ENCODE peak calls at places on chromosomes 2 and 18, in five cellular contexts. One of them, this sample, is unnamed.
A peak's percentile ranks its signal among the peaks of the same experiment; 100 is the strongest.

GRCh38 chr18:76923485-76924085 is 101.2 kb downstream of the ZNF236 start:
- DNase-seq in A549: peak; percentile 61
- DNase-seq in K562: peak; percentile 33
- DNase-seq in H1: peak; percentile 79
- DNase-seq in HepG2: peak; percentile 30
- DNase-seq in this sample: no peak

GRCh38 chr2:167702227-167702626 is 545.2 kb downstream of the STK39 start:
- DNase-seq in A549: no peak
- DNase-seq in K562: no peak
- DNase-seq in H1: no peak
- DNase-seq in HepG2: no peak
- DNase-seq in this sample: no peak

GRCh38 chr18:41326311-41326710 is 628.7 kb upstream of the PIK3C3 start:
- DNase-seq in A549: no peak
- DNase-seq in K562: no peak
- DNase-seq in H1: no peak
- DNase-seq in HepG2: no peak
- DNase-seq in this sample: no peak

GRCh38 chr2:160407393-160408204 is 86.0 kb downstream of the RBMS1 start:
- DNase-seq in A549: peak; percentile 59
- DNase-seq in K562: peak; percentile 19
- DNase-seq in H1: peak; percentile 75
- DNase-seq in HepG2: peak; percentile 31
- DNase-seq in this sample: peak; percentile 87

GRCh38 chr2:66925128-66925527 is 472.0 kb upstream of the ETAA1 start:
- DNase-seq in A549: no peak
- DNase-seq in K562: no peak
- DNase-seq in H1: no peak
- DNase-seq in HepG2: no peak
- DNase-seq in this sample: no peak

GRCh38 chr2:25202290-25202689 is 33.9 kb upstream of the POMC start:
- DNase-seq in A549: no peak
- DNase-seq in K562: no peak
- DNase-seq in H1: no peak
- DNase-seq in HepG2: no peak
- DNase-seq in this sample: no peak

GRCh38 chr2:225354281-225354774 is 45.2 kb upstream of the NYAP2 start:
- DNase-seq in A549: peak; percentile 2
- DNase-seq in K562: no peak
- DNase-seq in H1: no peak
- DNase-seq in HepG2: peak; percentile 2
- DNase-seq in this sample: no peak

GRCh38 chr2:61460168-61460567 is 10.7 kb downstream of the USP34 start:
- DNase-seq in A549: peak; percentile 64
- DNase-seq in K562: no peak
- DNase-seq in H1: no peak
- DNase-seq in HepG2: peak; percentile 92
- DNase-seq in this sample: no peak

GRCh38 chr2:240597419-240598181 is 11.1 kb downstream of the CAPN10 start:
- DNase-seq in A549: no peak
- DNase-seq in K562: no peak
- DNase-seq in H1: no peak
- DNase-seq in HepG2: peak; percentile 85
- DNase-seq in this sample: peak; percentile 59

GRCh38 chr2:45045706-45046105 is 36.5 kb upstream of the SIX2 start:
- DNase-seq in A549: no peak
- DNase-seq in K562: no peak
- DNase-seq in H1: no peak
- DNase-seq in HepG2: no peak
- DNase-seq in this sample: no peak

GRCh38 chr18:460791-461190 is 39.7 kb downstream of the COLEC12 start:
- DNase-seq in A549: no peak
- DNase-seq in K562: no peak
- DNase-seq in H1: no peak
- DNase-seq in HepG2: no peak
- DNase-seq in this sample: no peak

GRCh38 chr2:234502285-234502918 is 5.5 kb upstream of the ARL4C start:
- DNase-seq in A549: peak; percentile 62
- DNase-seq in K562: no peak
- DNase-seq in H1: no peak
- DNase-seq in HepG2: no peak
- DNase-seq in this sample: no peak

GRCh38 chr18:26002375-26002774 is 88.0 kb downstream of the SS18 start:
- DNase-seq in A549: no peak
- DNase-seq in K562: no peak
- DNase-seq in H1: no peak
- DNase-seq in HepG2: no peak
- DNase-seq in this sample: no peak

GRCh38 chr18:76232010-76232409 is 263.0 kb downstream of the ZNF516 start:
- DNase-seq in A549: no peak
- DNase-seq in K562: no peak
- DNase-seq in H1: no peak
- DNase-seq in HepG2: no peak
- DNase-seq in this sample: no peak

GRCh38 chr2:85635636-85636035 is 19.6 kb downstream of the USP39 start:
- DNase-seq in A549: no peak
- DNase-seq in K562: no peak
- DNase-seq in H1: no peak
- DNase-seq in HepG2: no peak
- DNase-seq in this sample: no peak

GRCh38 chr2:188984126-188984525 is 10.0 kb downstream of the COL3A1 start:
- DNase-seq in A549: peak; percentile 36
- DNase-seq in K562: no peak
- DNase-seq in H1: no peak
- DNase-seq in HepG2: no peak
- DNase-seq in this sample: no peak

GRCh38 chr2:238684362-238685326 is 163.2 kb upstream of the TWIST2 start:
- DNase-seq in A549: peak; percentile 99
- DNase-seq in K562: no peak
- DNase-seq in H1: no peak
- DNase-seq in HepG2: peak; percentile 29
- DNase-seq in this sample: peak; percentile 90
- TF ChIP-seq EP300 in A549: peak; percentile 94
- TF ChIP-seq EP300 in K562: no peak
- TF ChIP-seq EP300 in H1: no peak
- TF ChIP-seq EP300 in HepG2: no peak
- TF ChIP-seq EP300 in this sample: peak; percentile 79

GRCh38 chr2:238286987-238287386 is 1.4 kb downstream of the PER2 start:
- DNase-seq in A549: no peak
- DNase-seq in K562: no peak
- DNase-seq in H1: no peak
- DNase-seq in HepG2: no peak
- DNase-seq in this sample: peak; percentile 63

GRCh38 chr2:238289574-238289973 is 1.2 kb upstream of the PER2 start:
- DNase-seq in A549: no peak
- DNase-seq in K562: no peak
- DNase-seq in H1: no peak
- DNase-seq in HepG2: no peak
- DNase-seq in this sample: peak; percentile 65

GRCh38 chr2:238288650-238289573 is 502 bp upstream of the PER2 start:
- DNase-seq in A549: peak; percentile 99
- DNase-seq in K562: peak; percentile 88
- DNase-seq in H1: peak; percentile 98
- DNase-seq in HepG2: peak; percentile 99
- DNase-seq in this sample: peak; percentile 99

GRCh38 chr2:238286551-238286950 is 1.9 kb downstream of the PER2 start:
- DNase-seq in A549: peak; percentile 63
- DNase-seq in K562: no peak
- DNase-seq in H1: no peak
- DNase-seq in HepG2: peak; percentile 48
- DNase-seq in this sample: peak; percentile 93

DNA sequence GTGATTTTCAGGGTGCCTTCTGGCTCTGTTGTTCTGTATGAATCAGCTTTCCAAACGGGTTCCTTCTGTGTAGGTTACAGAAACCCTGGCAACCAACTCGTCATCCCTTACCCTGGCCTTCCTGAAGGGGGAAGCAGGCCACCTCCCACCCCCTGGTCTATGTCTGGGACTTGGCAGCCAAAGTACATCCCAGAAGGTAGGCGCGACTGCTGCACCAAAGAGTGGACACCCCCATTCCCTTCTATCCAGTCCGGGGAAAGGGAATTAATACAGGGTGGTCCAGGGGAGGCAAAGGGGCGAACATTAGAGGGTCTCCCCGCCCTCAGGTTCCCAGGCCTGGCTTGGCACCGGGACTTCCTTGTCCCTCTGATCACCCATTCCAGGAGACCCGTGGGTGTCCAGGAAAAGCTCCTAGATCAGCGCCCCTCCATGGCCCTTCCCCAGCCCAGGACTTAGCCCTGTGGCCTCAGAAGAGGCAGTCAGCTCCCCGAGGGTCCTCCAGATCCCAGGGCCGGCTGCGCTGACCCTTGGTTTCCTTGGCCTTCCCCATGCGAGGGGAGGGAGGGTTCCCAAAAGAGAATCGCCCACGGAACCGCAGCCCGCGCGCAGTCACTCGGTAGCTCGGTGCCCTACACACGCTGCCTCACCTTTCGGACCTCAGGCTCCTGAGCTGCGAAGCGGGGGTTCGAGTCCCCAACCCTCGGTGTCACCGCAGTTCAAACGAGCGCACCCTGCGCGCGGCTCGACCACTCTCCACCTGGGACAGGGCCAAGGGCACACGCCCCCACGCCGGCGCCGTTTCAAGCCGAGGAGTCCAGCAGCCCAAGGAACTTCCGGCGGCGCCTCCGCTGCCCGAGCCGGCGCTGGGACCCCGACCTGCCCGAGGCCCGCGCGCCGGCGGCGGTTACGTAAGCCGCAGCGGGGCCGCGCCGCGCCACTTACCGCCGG is at the start of gene PER2:
- DNase-seq in A549: peak; percentile 91
- DNase-seq in K562: peak; percentile 40
- DNase-seq in H1: no peak
- DNase-seq in HepG2: peak; percentile 84
- DNase-seq in this sample: peak; percentile 90
- TF ChIP-seq CTCF in A549: peak; percentile 19
- TF ChIP-seq CTCF in K562: peak; percentile 30
- TF ChIP-seq CTCF in H1: no peak
- TF ChIP-seq CTCF in HepG2: peak; percentile 64
- TF ChIP-seq CTCF in this sample: no peak

GRCh38 chr2:239152916-239153305 is 247.9 kb downstream of the HDAC4 start:
- DNase-seq in A549: no peak
- DNase-seq in K562: no peak
- DNase-seq in H1: no peak
- DNase-seq in HepG2: no peak
- DNase-seq in this sample: peak; percentile 20

GRCh38 chr2:239149501-239149900 is 251.3 kb downstream of the HDAC4 start:
- DNase-seq in A549: no peak
- DNase-seq in K562: no peak
- DNase-seq in H1: no peak
- DNase-seq in HepG2: no peak
- DNase-seq in this sample: peak; percentile 48

GRCh38 chr2:239150125-239151011 is 250.5 kb downstream of the HDAC4 start:
- DNase-seq in A549: no peak
- DNase-seq in K562: no peak
- DNase-seq in H1: no peak
- DNase-seq in HepG2: no peak
- DNase-seq in this sample: peak; percentile 38

GRCh38 chr2:239152239-239152915 is 248.4 kb downstream of the HDAC4 start:
- DNase-seq in A549: no peak
- DNase-seq in K562: no peak
- DNase-seq in H1: no peak
- DNase-seq in HepG2: no peak
- DNase-seq in this sample: peak; percentile 72

DNA sequence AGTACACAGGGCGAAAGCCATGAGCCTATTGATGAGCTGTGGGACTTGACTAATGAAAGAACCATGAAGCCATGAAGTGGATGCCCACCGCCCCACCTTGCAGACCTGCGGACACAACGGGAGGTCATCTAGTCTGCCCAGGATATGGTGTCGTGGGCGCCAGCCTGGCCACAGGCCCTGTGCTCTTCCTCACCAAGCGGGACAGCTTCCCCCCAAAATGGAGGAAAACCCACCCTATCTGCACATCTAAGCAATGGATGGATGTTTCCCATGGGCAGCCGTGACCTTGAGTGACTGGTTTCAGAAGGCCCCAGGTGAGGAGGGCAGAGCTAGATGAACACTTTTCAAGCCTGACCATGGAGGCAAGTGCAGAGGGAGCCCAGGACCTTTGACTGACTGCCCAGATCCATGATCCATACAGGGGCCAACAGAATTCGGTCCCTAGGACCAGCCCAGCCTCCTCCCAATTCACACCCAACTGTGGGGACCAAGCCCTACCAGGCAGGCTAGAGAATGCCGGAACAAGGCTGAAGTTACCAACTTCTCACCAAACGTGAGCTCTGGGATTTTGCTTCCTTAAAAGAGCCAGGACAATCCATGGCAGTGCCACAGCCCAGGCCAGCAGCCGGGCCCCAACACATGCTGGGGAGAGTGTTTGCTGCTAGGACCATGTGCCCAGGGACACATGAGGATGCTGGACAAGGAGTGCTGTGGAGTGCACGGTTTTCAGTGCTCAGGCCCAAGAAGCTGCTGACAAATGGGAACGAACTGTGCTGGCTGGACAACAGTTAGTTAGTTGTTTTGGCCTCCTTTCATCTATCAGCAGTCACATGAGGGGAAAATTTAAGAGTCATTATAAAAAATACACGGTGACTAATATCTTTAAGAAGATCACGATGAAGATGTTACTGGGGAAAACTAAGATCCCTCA is 249.4 kb downstream of the HDAC4 start:
- DNase-seq in A549: no peak
- DNase-seq in K562: no peak
- DNase-seq in H1: no peak
- DNase-seq in HepG2: no peak
- DNase-seq in this sample: peak; percentile 90
- TF ChIP-seq EP300 in A549: no peak
- TF ChIP-seq EP300 in K562: no peak
- TF ChIP-seq EP300 in H1: no peak
- TF ChIP-seq EP300 in HepG2: no peak
- TF ChIP-seq EP300 in this sample: no peak

GRCh38 chr18:56541790-56542189 is 96.6 kb downstream of the TXNL1 start:
- DNase-seq in A549: no peak
- DNase-seq in K562: no peak
- DNase-seq in H1: no peak
- DNase-seq in HepG2: no peak
- DNase-seq in this sample: no peak

GRCh38 chr18:56542488-56542887 is 95.9 kb downstream of the TXNL1 start:
- DNase-seq in A549: no peak
- DNase-seq in K562: no peak
- DNase-seq in H1: no peak
- DNase-seq in HepG2: no peak
- DNase-seq in this sample: no peak

GRCh38 chr18:56541340-56541739 is 97.1 kb downstream of the TXNL1 start:
- DNase-seq in A549: no peak
- DNase-seq in K562: no peak
- DNase-seq in H1: no peak
- DNase-seq in HepG2: no peak
- DNase-seq in this sample: no peak

GRCh38 chr18:56550121-56550520 is 88.3 kb downstream of the TXNL1 start:
- DNase-seq in A549: no peak
- DNase-seq in K562: no peak
- DNase-seq in H1: no peak
- DNase-seq in HepG2: no peak
- DNase-seq in this sample: no peak

DNA sequence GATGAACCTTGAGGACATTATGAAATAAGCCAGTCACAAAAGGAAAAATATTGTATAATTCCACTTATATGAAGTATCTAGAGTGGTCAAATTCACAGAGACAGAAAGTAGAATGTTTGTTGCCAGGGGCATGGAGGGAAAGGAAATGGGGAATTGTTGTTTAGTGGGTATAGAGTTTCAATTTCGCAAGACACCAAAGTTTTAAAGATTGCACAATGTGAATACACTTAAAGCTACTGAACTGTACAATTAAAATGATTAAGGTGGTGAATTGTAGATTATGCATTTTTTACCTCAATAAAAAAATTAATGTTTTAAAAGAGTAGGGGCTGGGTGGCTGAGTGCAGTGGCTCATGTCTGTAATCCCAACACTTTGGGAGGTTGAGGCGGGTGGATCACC is 92.9 kb downstream of the TXNL1 start:
- DNase-seq in A549: no peak
- DNase-seq in K562: no peak
- DNase-seq in H1: no peak
- DNase-seq in HepG2: no peak
- DNase-seq in this sample: no peak
- TF ChIP-seq CTCF in A549: no peak
- TF ChIP-seq CTCF in K562: no peak
- TF ChIP-seq CTCF in H1: no peak
- TF ChIP-seq CTCF in HepG2: no peak
- TF ChIP-seq CTCF in this sample: no peak

This sample was measured in sigmoid colon.